ENCODE peak calls at places on chromosomes 5 and 9, in eight cellular contexts. X, V, Y, P, F, T, E and Z are unnamed samples.

GRCh38 chr5:139131062-139131856 is 66.9 kb downstream of the SIL1 start:
- DNase-seq in P (peak), F (no peak), T (peak), Y (no peak), V (no peak), X (no peak), E (peak), Z (no peak)

GRCh38 chr9:121844090-121844489 is 192.7 kb downstream of the DAB2IP start:
- DNase-seq in X (no peak), F (no peak), P (no peak), E (peak), Y (no peak), V (no peak), T (no peak), Z (no peak)

GRCh38 chr5:91468643-91469422 is 85.7 kb upstream of the ARRDC3 start:
- DNase-seq in F (no peak), X (no peak), T (no peak), V (no peak), P (no peak), E (no peak), Y (no peak), Z (no peak)

GRCh38 chr5:146582015-146582414 is 66.0 kb upstream of the GPR151 start:
- DNase-seq in P (no peak), E (no peak), T (no peak), X (no peak), V (no peak), F (no peak), Y (no peak), Z (no peak)

GRCh38 chr5:61840354-61840753 is 465.7 kb upstream of the KIF2A start:
- DNase-seq in P (no peak), E (no peak), X (no peak), T (no peak), F (no peak), V (no peak), Y (no peak), Z (no peak)

GRCh38 chr9:34500623-34501267 is 22.0 kb downstream of the ENHO start:
- DNase-seq in Y (peak), X (no peak), E (peak), T (peak), P (peak), V (no peak), F (peak), Z (peak)

GRCh38 chr5:39570418-39571027 is 145.7 kb upstream of the DAB2 start:
- DNase-seq in E (no peak), F (no peak), Y (no peak), X (no peak), P (no peak), T (peak), V (no peak), Z (no peak)

GRCh38 chr9:30574355-30575151 is 1809.9 kb upstream of the ACO1 start:
- DNase-seq in E (no peak), F (no peak), X (peak), P (no peak), Y (no peak), T (no peak), V (no peak), Z (no peak)

GRCh38 chr5:125499969-125500368 is 753.5 kb upstream of the ZNF608 start:
- DNase-seq in F (no peak), T (peak), E (no peak), Y (no peak), P (no peak), V (no peak), X (no peak), Z (no peak)

GRCh38 chr9:38622083-38622674 is 1.8 kb upstream of the ANKRD18A start:
- DNase-seq in X (no peak), Y (peak), F (no peak), V (no peak), P (no peak), E (no peak), T (peak), Z (no peak)

GRCh38 chr9:112795946-112796345 is 45.4 kb downstream of the SNX30 start:
- DNase-seq in X (no peak), Y (no peak), T (no peak), E (no peak), V (no peak), P (no peak), F (no peak), Z (no peak)

GRCh38 chr5:16617272-16617973 is 626 bp upstream of the RETREG1 start:
- DNase-seq in F (no peak), T (no peak), E (no peak), Y (peak), P (peak), X (no peak), V (no peak), Z (peak)

GRCh38 chr9:131697908-131698714 is 41.8 kb downstream of the RAPGEF1 start:
- DNase-seq in E (no peak), T (no peak), X (no peak), V (no peak), Y (no peak), P (no peak), F (no peak), Z (no peak)

GRCh38 chr5:142906863-142907671 is 136.9 kb downstream of the ARHGAP26 start:
- DNase-seq in E (peak), F (no peak), X (no peak), V (no peak), Y (no peak), T (no peak), P (peak), Z (no peak)

GRCh38 chr5:170333161-170333909 is 35.8 kb upstream of the LCP2 start:
- DNase-seq in E (no peak), P (no peak), Y (peak), T (no peak), F (no peak), X (peak), V (no peak), Z (no peak)